ENCODE peak calls at places on chromosomes 12 and 14, in eight cellular contexts. One of them, this sample, is unnamed. For H3K27me3, the result is how much of the 10 kb centered on the place peaks cover.

GRCh38 chr12:6141048-6141447 is 16.6 kb upstream of the VWF start:
- DNase-seq in IMR-90: peak
- DNase-seq in GM23248: peak
- DNase-seq in GM23338: no peak
- DNase-seq in PC-3: no peak
- DNase-seq in HepG2: no peak
- DNase-seq in endothelial cell of umbilical vein: peak
- DNase-seq in fibroblast of lung: peak
- DNase-seq in this sample: no peak

GRCh38 chr14:45177081-45177480 is 41.4 kb downstream of the FANCM start:
- DNase-seq in IMR-90: peak
- DNase-seq in GM23248: peak
- DNase-seq in GM23338: no peak
- DNase-seq in PC-3: peak
- DNase-seq in HepG2: no peak
- DNase-seq in endothelial cell of umbilical vein: no peak
- DNase-seq in fibroblast of lung: peak
- DNase-seq in this sample: peak

GRCh38 chr14:100362311-100362927 is 39.3 kb downstream of the SLC25A47 start:
- DNase-seq in IMR-90: peak
- DNase-seq in GM23248: no peak
- DNase-seq in GM23338: no peak
- DNase-seq in PC-3: no peak
- DNase-seq in HepG2: no peak
- DNase-seq in endothelial cell of umbilical vein: no peak
- DNase-seq in fibroblast of lung: peak
- DNase-seq in this sample: no peak

GRCh38 chr12:81296556-81297305 is 218.9 kb downstream of the ACSS3 start:
- DNase-seq in IMR-90: peak
- DNase-seq in GM23248: peak
- DNase-seq in GM23338: no peak
- DNase-seq in PC-3: peak
- DNase-seq in HepG2: no peak
- DNase-seq in endothelial cell of umbilical vein: peak
- DNase-seq in fibroblast of lung: peak
- DNase-seq in this sample: peak

GRCh38 chr14:55031190-55031589 is 4.2 kb downstream of the SOCS4 start:
- DNase-seq in IMR-90: no peak
- DNase-seq in GM23248: no peak
- DNase-seq in GM23338: no peak
- DNase-seq in PC-3: no peak
- DNase-seq in HepG2: no peak
- DNase-seq in endothelial cell of umbilical vein: peak
- DNase-seq in fibroblast of lung: no peak
- DNase-seq in this sample: no peak

GRCh38 chr12:126798449-126798848 is 1468.5 kb upstream of the TMEM132C start:
- DNase-seq in IMR-90: no peak
- DNase-seq in GM23248: no peak
- DNase-seq in GM23338: no peak
- DNase-seq in PC-3: no peak
- DNase-seq in HepG2: no peak
- DNase-seq in endothelial cell of umbilical vein: no peak
- DNase-seq in fibroblast of lung: no peak
- DNase-seq in this sample: no peak

GRCh38 chr12:47022296-47022695 is 57.1 kb upstream of the PCED1B start:
- DNase-seq in IMR-90: peak
- DNase-seq in GM23248: peak
- DNase-seq in GM23338: no peak
- DNase-seq in PC-3: peak
- DNase-seq in HepG2: no peak
- DNase-seq in endothelial cell of umbilical vein: peak
- DNase-seq in fibroblast of lung: peak
- DNase-seq in this sample: peak

GRCh38 chr12:27828196-27828595 is 48.2 kb upstream of the MANSC4 start:
- DNase-seq in IMR-90: peak
- DNase-seq in GM23248: peak
- DNase-seq in GM23338: no peak
- DNase-seq in PC-3: peak
- DNase-seq in HepG2: no peak
- DNase-seq in endothelial cell of umbilical vein: no peak
- DNase-seq in fibroblast of lung: no peak
- DNase-seq in this sample: peak

GRCh38 chr12:80979821-80980220 is 42.1 kb upstream of the LIN7A start:
- DNase-seq in IMR-90: no peak
- DNase-seq in GM23248: no peak
- DNase-seq in GM23338: no peak
- DNase-seq in PC-3: no peak
- DNase-seq in HepG2: no peak
- DNase-seq in endothelial cell of umbilical vein: no peak
- DNase-seq in fibroblast of lung: no peak
- DNase-seq in this sample: no peak

GRCh38 chr14:74569387-74569786 is 42.6 kb downstream of the LTBP2 start:
- DNase-seq in IMR-90: no peak
- DNase-seq in GM23248: no peak
- DNase-seq in GM23338: no peak
- DNase-seq in PC-3: no peak
- DNase-seq in HepG2: no peak
- DNase-seq in endothelial cell of umbilical vein: no peak
- DNase-seq in fibroblast of lung: no peak
- DNase-seq in this sample: no peak

GRCh38 chr14:93954900-93955891 is 21.2 kb downstream of the ASB2 start:
- DNase-seq in IMR-90: no peak
- DNase-seq in GM23248: no peak
- DNase-seq in GM23338: no peak
- DNase-seq in PC-3: no peak
- DNase-seq in HepG2: no peak
- DNase-seq in endothelial cell of umbilical vein: no peak
- DNase-seq in fibroblast of lung: no peak
- DNase-seq in this sample: no peak

GRCh38 chr14:75310295-75311059 is 31.8 kb downstream of the FOS start:
- DNase-seq in IMR-90: peak
- DNase-seq in GM23248: peak
- DNase-seq in GM23338: peak
- DNase-seq in PC-3: peak
- DNase-seq in HepG2: no peak
- DNase-seq in endothelial cell of umbilical vein: peak
- DNase-seq in fibroblast of lung: peak
- DNase-seq in this sample: peak

GRCh38 chr12:85872497-85873091 is 1.5 kb upstream of the NTS start:
- DNase-seq in IMR-90: peak
- DNase-seq in GM23248: peak
- DNase-seq in GM23338: peak
- DNase-seq in PC-3: peak
- DNase-seq in HepG2: peak
- DNase-seq in endothelial cell of umbilical vein: peak
- DNase-seq in fibroblast of lung: peak
- DNase-seq in this sample: peak

GRCh38 chr14:53915364-53916014 is 41.1 kb downstream of the BMP4 start:
- DNase-seq in IMR-90: no peak
- DNase-seq in GM23248: no peak
- DNase-seq in GM23338: no peak
- DNase-seq in PC-3: no peak
- DNase-seq in HepG2: no peak
- DNase-seq in endothelial cell of umbilical vein: no peak
- DNase-seq in fibroblast of lung: peak
- DNase-seq in this sample: no peak

GRCh38 chr12:56120158-56120846 is 2.2 kb downstream of the ZC3H10 start:
- DNase-seq in IMR-90: peak
- DNase-seq in GM23248: no peak
- DNase-seq in GM23338: no peak
- DNase-seq in PC-3: peak
- DNase-seq in HepG2: no peak
- DNase-seq in endothelial cell of umbilical vein: no peak
- DNase-seq in fibroblast of lung: no peak
- DNase-seq in this sample: peak

GRCh38 chr12:65495233-65495632 is 216.8 kb downstream of the MSRB3 start:
- DNase-seq in IMR-90: peak
- DNase-seq in GM23248: peak
- DNase-seq in GM23338: no peak
- DNase-seq in PC-3: peak
- DNase-seq in HepG2: peak
- DNase-seq in endothelial cell of umbilical vein: no peak
- DNase-seq in fibroblast of lung: peak
- DNase-seq in this sample: peak

GRCh38 chr12:95215925-95216324 is 1.3 kb downstream of the FGD6 start:
- DNase-seq in IMR-90: peak
- DNase-seq in GM23248: peak
- DNase-seq in GM23338: peak
- DNase-seq in PC-3: peak
- DNase-seq in HepG2: peak
- DNase-seq in endothelial cell of umbilical vein: peak
- DNase-seq in fibroblast of lung: peak
- DNase-seq in this sample: peak
- H2AFZ ChIP-seq in IMR-90: no peak
- H2AFZ ChIP-seq in GM23248: peak
- H2AFZ ChIP-seq in GM23338: no peak
- H2AFZ ChIP-seq in PC-3: no peak
- H2AFZ ChIP-seq in HepG2: no peak
- H2AFZ ChIP-seq in endothelial cell of umbilical vein: no peak
- H2AFZ ChIP-seq in fibroblast of lung: no peak
- H2AFZ ChIP-seq in this sample: no peak

DNA sequence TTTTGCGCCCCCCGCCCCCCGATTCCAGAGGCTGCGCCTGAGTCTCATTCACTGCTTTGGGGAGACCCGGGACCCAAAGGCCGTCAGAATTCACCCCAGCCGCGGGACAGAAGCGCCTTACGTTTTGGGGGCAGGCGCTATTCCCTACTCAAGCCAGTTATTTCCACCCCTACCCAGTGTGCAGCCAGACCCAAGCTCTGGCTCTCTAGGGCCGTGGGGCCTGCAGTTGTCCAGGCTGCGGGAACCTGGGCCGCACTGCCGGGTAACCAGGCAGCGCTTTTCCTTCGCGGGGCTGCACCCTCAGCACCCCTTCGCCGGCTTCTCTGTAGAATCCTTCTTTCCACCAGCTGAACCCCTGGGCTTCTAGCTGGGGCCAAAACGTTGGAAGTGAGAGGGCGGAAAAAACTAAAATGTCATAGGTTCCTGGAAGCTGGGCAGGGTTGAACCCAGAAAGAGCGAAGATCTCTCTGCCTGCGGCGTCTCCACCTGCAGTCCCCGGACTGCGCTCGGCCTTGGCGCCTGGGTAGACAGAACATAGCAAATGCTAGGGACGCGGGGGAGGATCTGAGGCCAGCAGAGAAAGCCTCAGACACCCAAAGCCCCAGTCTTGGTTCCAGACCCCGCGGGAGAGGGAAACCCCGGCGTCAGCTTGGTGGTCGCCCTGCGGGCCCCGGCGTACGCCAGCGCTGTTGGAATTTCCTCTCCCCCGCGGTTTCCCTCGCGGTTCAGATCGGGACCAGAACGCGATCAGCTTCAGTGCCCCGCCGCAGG is 18.4 kb downstream of the TBX3 start:
- DNase-seq in IMR-90: no peak
- DNase-seq in GM23248: no peak
- DNase-seq in GM23338: peak
- DNase-seq in PC-3: peak
- DNase-seq in HepG2: no peak
- DNase-seq in endothelial cell of umbilical vein: no peak
- DNase-seq in fibroblast of lung: no peak
- DNase-seq in this sample: no peak
- H3K27me3 ChIP-seq in IMR-90: under half
- H3K27me3 ChIP-seq in GM23248: under half
- H3K27me3 ChIP-seq in GM23338: half or more
- H3K27me3 ChIP-seq in PC-3: under half
- H3K27me3 ChIP-seq in HepG2: under half
- H3K27me3 ChIP-seq in endothelial cell of umbilical vein: half or more
- H3K27me3 ChIP-seq in fibroblast of lung: under half
- H3K27me3 ChIP-seq in this sample: under half

DNA sequence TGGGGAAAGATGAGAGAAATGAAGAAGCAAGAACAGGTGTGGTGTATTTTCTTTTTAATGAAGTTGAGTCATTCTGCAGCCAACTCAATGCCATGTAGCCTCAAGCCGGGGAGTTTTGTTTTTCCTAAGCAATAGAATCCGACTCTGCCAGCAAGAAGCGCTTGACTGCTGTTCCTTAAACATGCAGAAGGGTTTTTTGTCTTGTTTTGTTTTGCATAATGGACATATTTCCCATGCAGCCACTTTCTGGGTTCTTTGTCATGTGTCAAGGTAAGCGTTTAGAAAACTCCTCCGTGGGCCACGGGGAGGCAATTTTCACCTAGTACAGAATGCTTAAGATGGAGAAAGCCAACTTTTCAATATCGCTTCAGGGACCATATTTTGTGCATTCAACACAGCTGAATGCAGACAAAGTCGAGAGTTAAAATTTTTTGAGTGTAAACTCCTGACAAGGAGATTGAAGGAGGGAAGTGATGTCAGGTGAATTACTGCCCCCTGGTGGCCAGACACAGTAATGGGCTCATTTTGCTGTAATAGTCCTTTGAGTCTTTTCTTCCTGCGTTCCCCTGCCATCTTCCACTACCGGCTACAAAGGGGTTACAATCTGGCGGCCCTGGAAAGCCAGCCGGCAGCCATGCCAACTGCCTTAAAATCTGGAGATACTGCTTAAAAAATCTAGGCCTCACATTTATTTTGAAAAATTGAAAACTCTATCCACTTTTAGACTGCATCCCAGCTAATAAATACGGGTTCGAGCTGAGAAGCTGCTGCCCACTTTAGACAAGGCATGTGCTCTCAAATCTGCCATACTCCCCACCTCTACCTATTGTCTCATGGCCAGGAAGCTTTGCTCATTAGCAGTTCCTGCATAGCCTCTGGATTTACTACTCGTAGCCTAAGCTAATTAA is 3.2 kb upstream of the FICD start:
- DNase-seq in IMR-90: peak
- DNase-seq in GM23248: peak
- DNase-seq in GM23338: peak
- DNase-seq in PC-3: peak
- DNase-seq in HepG2: peak
- DNase-seq in endothelial cell of umbilical vein: peak
- DNase-seq in fibroblast of lung: peak
- DNase-seq in this sample: peak
- H2AFZ ChIP-seq in IMR-90: no peak
- H2AFZ ChIP-seq in GM23248: peak
- H2AFZ ChIP-seq in GM23338: peak
- H2AFZ ChIP-seq in PC-3: peak
- H2AFZ ChIP-seq in HepG2: no peak
- H2AFZ ChIP-seq in endothelial cell of umbilical vein: no peak
- H2AFZ ChIP-seq in fibroblast of lung: peak
- H2AFZ ChIP-seq in this sample: no peak

DNA sequence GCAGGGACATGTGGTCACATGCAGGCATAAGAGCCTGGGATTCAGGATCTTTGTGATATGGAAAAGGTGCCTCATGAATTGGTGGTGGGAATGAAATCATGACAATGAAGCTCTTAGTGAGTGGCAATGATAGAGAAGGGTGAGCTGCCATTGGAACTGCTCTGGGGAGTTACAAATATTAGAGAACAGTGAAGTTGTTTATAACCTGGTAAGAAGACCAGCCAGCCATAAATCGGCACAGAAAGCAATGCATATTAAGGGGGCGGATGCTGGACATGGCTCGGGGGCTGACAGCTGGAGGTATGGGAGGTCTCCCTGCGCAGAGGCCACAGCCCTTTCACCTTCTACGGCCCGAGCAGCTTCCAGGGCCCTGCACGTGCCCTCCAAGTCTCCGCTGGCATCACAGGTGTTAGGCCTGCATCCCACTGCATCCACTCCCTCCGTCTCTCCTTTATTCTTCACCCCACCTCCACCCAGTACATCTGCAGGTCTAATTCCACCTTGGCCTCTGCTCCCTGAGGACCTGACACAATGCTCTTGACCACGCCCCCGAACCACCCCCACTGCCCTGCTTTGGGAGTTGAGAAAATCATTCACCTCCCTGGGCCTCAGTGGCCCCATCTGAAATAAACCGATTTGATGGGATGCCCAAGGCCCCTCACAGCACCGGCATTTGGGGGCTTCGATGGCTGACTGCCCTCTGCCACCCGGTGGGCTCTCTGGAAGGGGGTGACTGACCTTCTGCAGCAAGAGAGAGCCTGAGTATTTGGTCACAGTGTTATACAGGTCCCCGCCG is 4.1 kb downstream of the CACNA2D4 start:
- DNase-seq in IMR-90: no peak
- DNase-seq in GM23248: no peak
- DNase-seq in GM23338: no peak
- DNase-seq in PC-3: no peak
- DNase-seq in HepG2: no peak
- DNase-seq in endothelial cell of umbilical vein: no peak
- DNase-seq in fibroblast of lung: no peak
- DNase-seq in this sample: no peak
- H3K27me3 ChIP-seq in IMR-90: half or more
- H3K27me3 ChIP-seq in GM23248: under half
- H3K27me3 ChIP-seq in GM23338: under half
- H3K27me3 ChIP-seq in PC-3: under half
- H3K27me3 ChIP-seq in HepG2: under half
- H3K27me3 ChIP-seq in endothelial cell of umbilical vein: under half
- H3K27me3 ChIP-seq in fibroblast of lung: under half
- H3K27me3 ChIP-seq in this sample: under half